ENCODE peak calls at places on chromosome 17, in seven cellular contexts. R is stimulated activated CD4-positive, alpha-beta T cell treated with anti-CD3 and anti-CD28 coated beads, TNF-alpha, amount 100 ng/mL, for 1 hour; F is AG04449; I is fibroblast of mammary gland; G is mesothelial cell of epicardium; C is adipocyte; W is caudate nucleus. N is an unnamed sample.
A peak's percentile ranks its signal among the peaks of the same experiment; 100 is the strongest.

GRCh38 chr17:34252138-34252889 is 2.8 kb upstream of the CCL2 start:
- DNase-seq in R (no peak), F (peak; percentile 84), I (peak; percentile 92), G (peak; percentile 69), C (peak; percentile 94), W (peak; percentile 33), N (no peak)

GRCh38 chr17:81082177-81083073 is 47.5 kb downstream of the BAIAP2 start:
- DNase-seq in R (no peak), F (no peak), I (no peak), G (no peak), C (no peak), W (no peak), N (no peak)

GRCh38 chr17:48439875-48440505 is 10.0 kb upstream of the SKAP1 start:
- DNase-seq in R (no peak), F (no peak), I (no peak), G (no peak), C (no peak), W (no peak), N (peak; percentile 33)

GRCh38 chr17:49046912-49047311 is 49.7 kb downstream of the IGF2BP1 start:
- DNase-seq in R (no peak), F (no peak), I (no peak), G (no peak), C (no peak), W (no peak), N (no peak)

GRCh38 chr17:82250868-82251500 is 22.1 kb downstream of the SLC16A3 start:
- DNase-seq in R (no peak), F (no peak), I (no peak), G (no peak), C (no peak), W (no peak), N (no peak)

GRCh38 chr17:8465381-8466158 is 29.9 kb downstream of the NDEL1 start:
- DNase-seq in R (no peak), F (no peak), I (no peak), G (no peak), C (no peak), W (no peak), N (no peak)

GRCh38 chr17:1475321-1475854 is 17.1 kb downstream of the MYO1C start:
- DNase-seq in R (no peak), F (no peak), I (no peak), G (no peak), C (no peak), W (no peak), N (no peak)

GRCh38 chr17:77085916-77086432 is 54.8 kb upstream of the SEC14L1 start:
- DNase-seq in R (no peak), F (no peak), I (no peak), G (no peak), C (no peak), W (no peak), N (no peak)

GRCh38 chr17:29615048-29615385 is 7.7 kb downstream of the CORO6 start:
- DNase-seq in R (peak; percentile 49), F (no peak), I (peak; percentile 15), G (no peak), C (peak; percentile 37), W (peak; percentile 58), N (peak; percentile 41)

GRCh38 chr17:69060835-69061234 is at the start of gene ABCA9:
- DNase-seq in R (no peak), F (peak; percentile 42), I (peak; percentile 95), G (no peak), C (peak; percentile 93), W (no peak), N (no peak)

GRCh38 chr17:51461578-51462004 is 201.2 kb downstream of the UTP18 start:
- DNase-seq in R (no peak), F (no peak), I (peak; percentile 54), G (peak; percentile 52), C (peak; percentile 5), W (peak; percentile 4), N (no peak)

GRCh38 chr17:73759324-73760185 is 115.3 kb upstream of the SDK2 start:
- DNase-seq in R (no peak), F (no peak), I (no peak), G (no peak), C (no peak), W (no peak), N (no peak)

GRCh38 chr17:54180919-54181318 is 358.2 kb downstream of the KIF2B start:
- DNase-seq in R (no peak), F (no peak), I (no peak), G (no peak), C (no peak), W (no peak), N (no peak)

GRCh38 chr17:82287849-82288601 is 14.5 kb upstream of the CSNK1D start:
- DNase-seq in R (no peak), F (no peak), I (peak; percentile 97), G (no peak), C (peak; percentile 29), W (no peak), N (no peak)

GRCh38 chr17:72407336-72408121 is 286.7 kb downstream of the SOX9 start:
- DNase-seq in R (no peak), F (peak; percentile 95), I (peak; percentile 96), G (no peak), C (peak; percentile 95), W (peak; percentile 40), N (no peak)

GRCh38 chr17:68909066-68909465 is 46.1 kb downstream of the ABCA8 start:
- DNase-seq in R (no peak), F (peak; percentile 89), I (peak; percentile 92), G (no peak), C (peak; percentile 93), W (no peak), N (no peak)

GRCh38 chr17:75652934-75653549 is 13.9 kb downstream of the RECQL5 start:
- DNase-seq in R (no peak), F (no peak), I (peak; percentile 30), G (no peak), C (peak; percentile 55), W (peak; percentile 27), N (no peak)

GRCh38 chr17:8846768-8847211 is 20.7 kb downstream of the PIK3R6 start:
- DNase-seq in R (no peak), F (no peak), I (peak; percentile 65), G (no peak), C (peak; percentile 25), W (no peak), N (no peak)

GRCh38 chr17:20071824-20072691 is 62.9 kb downstream of the SPECC1 start:
- DNase-seq in R (no peak), F (no peak), I (peak; percentile 44), G (no peak), C (no peak), W (no peak), N (no peak)

GRCh38 chr17:62675701-62676100 is 48.2 kb downstream of the MRC2 start:
- DNase-seq in R (no peak), F (no peak), I (no peak), G (no peak), C (no peak), W (no peak), N (no peak)

GRCh38 chr17:30113213-30113612 is 3.4 kb upstream of the NSRP1 start:
- DNase-seq in R (no peak), F (no peak), I (peak; percentile 19), G (no peak), C (no peak), W (no peak), N (no peak)

GRCh38 chr17:15516150-15516549 is 47.1 kb downstream of the TVP23C start:
- DNase-seq in R (no peak), F (no peak), I (peak; percentile 41), G (no peak), C (no peak), W (no peak), N (no peak)

GRCh38 chr17:55134486-55135157 is 130.1 kb upstream of the HLF start:
- DNase-seq in R (no peak), F (no peak), I (peak; percentile 66), G (no peak), C (peak; percentile 2), W (no peak), N (no peak)

N was measured in activated CD4-positive, CD25-positive, alpha-beta regulatory T cell.